ENCODE peak calls at places on chromosomes 11 and 22, in eight cellular contexts. F is GM12865, Q is RWPE1, R is MM.1S, A is A549, I is AG04450, H is GM12864, E is DND-41. P is an unnamed sample.

GRCh38 chr22:42388130-42388797 is 43.9 kb downstream of the NFAM1 start:
- DNase-seq in F (peak; percentile 32), Q (peak; percentile 19), R (no peak), A (no peak), I (no peak), H (no peak), E (peak; percentile 72), P (peak; percentile 80)

GRCh38 chr22:31488988-31489617 is 539 bp downstream of the EIF4ENIF1 start:
- DNase-seq in F (peak; percentile 48), Q (no peak), R (peak; percentile 23), A (peak; percentile 21), I (no peak), H (no peak), E (peak; percentile 21), P (no peak)

GRCh38 chr11:35487532-35488078 is 37.8 kb downstream of the PAMR1 start:
- DNase-seq in F (no peak), Q (no peak), R (no peak), A (peak; percentile 48), I (no peak), H (no peak), E (no peak), P (no peak)

GRCh38 chr22:26409705-26410376 is 19.2 kb upstream of the ASPHD2 start:
- DNase-seq in F (no peak), Q (no peak), R (no peak), A (no peak), I (no peak), H (no peak), E (no peak), P (no peak)

GRCh38 chr11:126140106-126140931 is 71.1 kb downstream of the RPUSD4 start:
- DNase-seq in F (no peak), Q (no peak), R (no peak), A (no peak), I (no peak), H (no peak), E (no peak), P (no peak)

GRCh38 chr11:130150790-130151189 is 8.8 kb upstream of the ST14 start:
- DNase-seq in F (peak; percentile 17), Q (no peak), R (no peak), A (no peak), I (no peak), H (no peak), E (no peak), P (no peak)

GRCh38 chr22:42584364-42584940 is 30.2 kb downstream of the POLDIP3 start:
- DNase-seq in F (no peak), Q (no peak), R (no peak), A (no peak), I (no peak), H (no peak), E (no peak), P (no peak)

GRCh38 chr11:21888814-21889213 is 304.1 kb upstream of the ANO5 start:
- DNase-seq in F (no peak), Q (no peak), R (no peak), A (peak; percentile 75), I (no peak), H (no peak), E (no peak), P (no peak)

GRCh38 chr11:5564259-5565019 is 16.1 kb upstream of the OR52H1 start:
- DNase-seq in F (no peak), Q (peak; percentile 4), R (no peak), A (no peak), I (no peak), H (no peak), E (no peak), P (no peak)

GRCh38 chr11:128776434-128777284 is 82.8 kb downstream of the FLI1 start:
- DNase-seq in F (peak; percentile 47), Q (no peak), R (peak; percentile 24), A (peak; percentile 31), I (no peak), H (peak; percentile 12), E (peak; percentile 37), P (no peak)

GRCh38 chr11:92667446-92668165 is 301.8 kb upstream of the MTNR1B start:
- DNase-seq in F (no peak), Q (no peak), R (no peak), A (no peak), I (no peak), H (no peak), E (no peak), P (no peak)

GRCh38 chr22:44576311-44577260 is 78.6 kb upstream of the RTL6 start:
- DNase-seq in F (no peak), Q (no peak), R (no peak), A (no peak), I (no peak), H (no peak), E (no peak), P (no peak)

GRCh38 chr22:43566021-43566420 is 154.2 kb downstream of the MPPED1 start:
- DNase-seq in F (no peak), Q (no peak), R (no peak), A (peak; percentile 2), I (no peak), H (no peak), E (no peak), P (no peak)

GRCh38 chr11:1375955-1376258 is 13.8 kb upstream of the BRSK2 start:
- DNase-seq in F (no peak), Q (no peak), R (no peak), A (no peak), I (no peak), H (no peak), E (no peak), P (no peak)

GRCh38 chr22:47092896-47093311 is 330.5 kb downstream of the TBC1D22A start:
- DNase-seq in F (no peak), Q (no peak), R (no peak), A (no peak), I (peak; percentile 30), H (no peak), E (no peak), P (no peak)

GRCh38 chr11:99117603-99118002 is 96.9 kb downstream of the CNTN5 start:
- DNase-seq in F (peak; percentile 5), Q (no peak), R (no peak), A (peak; percentile 13), I (no peak), H (no peak), E (no peak), P (no peak)

GRCh38 chr22:38135133-38135706 is 24.7 kb upstream of the BAIAP2L2 start:
- DNase-seq in F (no peak), Q (peak; percentile 79), R (no peak), A (peak; percentile 56), I (peak; percentile 39), H (no peak), E (no peak), P (no peak)

GRCh38 chr22:23893957-23894709 is at the start of gene MIF:
- DNase-seq in F (peak; percentile 98), Q (peak; percentile 86), R (peak; percentile 97), A (peak; percentile 93), I (peak; percentile 72), H (peak; percentile 78), E (peak; percentile 98), P (peak; percentile 97)

GRCh38 chr11:26950260-26950719 is 43.6 kb upstream of the FIBIN start:
- DNase-seq in F (no peak), Q (no peak), R (no peak), A (no peak), I (peak; percentile 85), H (no peak), E (no peak), P (no peak)
- TF ChIP-seq CTCF in F (no peak), Q (no peak), R (no peak), A (no peak), I (no peak), H (no peak), E (no peak), P (no peak)

DNA sequence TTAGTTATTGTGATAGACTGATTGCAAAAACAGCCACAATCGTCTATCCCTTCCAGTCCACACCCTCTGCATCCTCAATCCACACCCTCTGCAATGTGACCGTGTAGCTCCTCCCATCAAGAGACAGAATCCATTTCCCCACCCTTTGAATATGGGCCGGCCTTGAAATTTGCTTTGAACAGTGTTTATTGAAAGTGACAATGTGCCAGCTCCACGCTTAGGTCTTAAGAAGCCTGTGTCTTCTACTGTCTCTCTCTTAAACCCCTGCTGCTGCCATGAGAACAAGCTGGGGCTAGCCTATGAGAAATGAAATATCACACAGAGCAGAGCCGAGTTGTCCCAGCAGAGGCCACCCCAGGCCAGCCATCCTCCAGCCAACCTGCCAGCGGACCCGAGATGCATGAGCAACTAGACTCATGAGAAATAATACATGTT is 22.3 kb upstream of the MICAL2 start:
- DNase-seq in F (no peak), Q (peak; percentile 51), R (no peak), A (peak; percentile 82), I (no peak), H (no peak), E (no peak), P (no peak)
- TF ChIP-seq CTCF in F (no peak), Q (no peak), R (no peak), A (peak; percentile 30), I (peak; percentile 37), H (no peak), E (peak; percentile 10), P (peak; percentile 2)

GRCh38 chr11:30016588-30017363 is at the start of gene KCNA4:
- DNase-seq in F (no peak), Q (peak; percentile 36), R (peak; percentile 36), A (peak; percentile 2), I (no peak), H (no peak), E (no peak), P (peak; percentile 75)
- TF ChIP-seq CTCF in F (no peak), Q (no peak), R (peak; percentile 26), A (no peak), I (no peak), H (no peak), E (no peak), P (no peak)

DNA sequence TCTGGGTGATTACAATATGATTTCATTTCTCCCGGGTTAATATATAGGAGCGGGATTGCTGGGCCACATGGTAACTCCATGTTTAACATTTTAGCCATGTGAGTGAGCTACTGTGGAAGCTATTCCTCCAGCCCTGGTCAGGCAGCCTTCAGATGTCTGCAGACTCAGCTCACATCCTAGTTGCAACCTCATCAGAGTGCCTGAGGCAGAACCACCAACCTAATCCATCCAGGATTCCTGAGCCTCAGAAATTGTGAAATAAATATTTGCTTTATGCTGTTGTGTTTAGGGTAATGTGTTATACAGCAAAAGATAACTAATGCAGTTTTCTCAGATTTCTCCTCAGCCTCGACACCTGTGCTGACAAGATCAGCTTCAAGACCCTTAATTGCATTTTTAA is 676.8 kb downstream of the OPCML start:
- DNase-seq in F (no peak), Q (no peak), R (no peak), A (no peak), I (no peak), H (no peak), E (no peak), P (no peak)
- TF ChIP-seq CTCF in F (no peak), Q (no peak), R (no peak), A (no peak), I (no peak), H (no peak), E (no peak), P (no peak)

GRCh38 chr22:50341977-50342650 is 1.0 kb upstream of the PPP6R2 start:
- DNase-seq in F (peak; percentile 91), Q (peak; percentile 51), R (peak; percentile 89), A (peak; percentile 83), I (peak; percentile 61), H (peak; percentile 45), E (peak; percentile 88), P (no peak)
- TF ChIP-seq CTCF in F (peak; percentile 94), Q (peak; percentile 97), R (peak; percentile 95), A (peak; percentile 87), I (peak; percentile 98), H (peak; percentile 94), E (peak; percentile 96), P (peak; percentile 96)

GRCh38 chr11:121153472-121153871 is 52.4 kb downstream of the TECTA start:
- DNase-seq in F (no peak), Q (no peak), R (no peak), A (no peak), I (no peak), H (no peak), E (no peak), P (no peak)
- TF ChIP-seq CTCF in F (no peak), Q (no peak), R (no peak), A (no peak), I (no peak), H (peak; percentile 17), E (peak; percentile 8), P (no peak)

P was measured in D721Med.